ENCODE peak calls at places on chromosomes 12 and 14, in five cellular contexts. D is activated CD4-positive, alpha-beta T cell treated with anti-CD3 and anti-CD28 coated beads, Interleukin-2, amount 50 U/mL, for 4 hours; I is epithelial cell of esophagus; E is HTR-8/SVneo; W is stromal cell of bone marrow. T is an unnamed sample.

GRCh38 chr12:50224026-50224692 is 57.0 kb upstream of the CERS5 start:
- DNase-seq in D (peak), I (peak), E (peak), W (no peak), T (peak)

GRCh38 chr14:95157987-95158712 is 821 bp upstream of the DICER1 start:
- DNase-seq in D (peak), I (no peak), E (no peak), W (no peak), T (no peak)

GRCh38 chr12:117143008-117143532 is 43.9 kb upstream of the TESC start:
- DNase-seq in D (no peak), I (peak), E (peak), W (no peak), T (no peak)

GRCh38 chr14:104659764-104660523 is 29.5 kb upstream of the INF2 start:
- DNase-seq in D (no peak), I (no peak), E (no peak), W (no peak), T (no peak)

GRCh38 chr14:104352493-104353220 is 214.3 kb downstream of the KIF26A start:
- DNase-seq in D (no peak), I (no peak), E (no peak), W (no peak), T (no peak)

GRCh38 chr14:71668942-71669341 is 263.3 kb upstream of the RGS6 start:
- DNase-seq in D (no peak), I (no peak), E (no peak), W (no peak), T (no peak)

GRCh38 chr12:80912906-80913769 is 24.6 kb downstream of the LIN7A start:
- DNase-seq in D (no peak), I (peak), E (no peak), W (no peak), T (no peak)

GRCh38 chr14:77053046-77053841 is 24.7 kb upstream of the IRF2BPL start:
- DNase-seq in D (peak), I (peak), E (peak), W (no peak), T (peak)

GRCh38 chr14:43528321-43528720 is 978.8 kb downstream of the FSCB start:
- DNase-seq in D (no peak), I (no peak), E (no peak), W (no peak), T (no peak)

GRCh38 chr14:75126121-75126544 is 715 bp downstream of the NEK9 start:
- DNase-seq in D (no peak), I (no peak), E (no peak), W (no peak), T (no peak)

GRCh38 chr14:58626441-58626840 is 11.3 kb upstream of the DACT1 start:
- DNase-seq in D (no peak), I (no peak), E (no peak), W (peak), T (no peak)

GRCh38 chr14:92677087-92677668 is 71.2 kb downstream of the LGMN start:
- DNase-seq in D (no peak), I (no peak), E (no peak), W (no peak), T (no peak)

GRCh38 chr14:105201928-105202513 is 20.9 kb upstream of the NUDT14 start:
- DNase-seq in D (no peak), I (no peak), E (no peak), W (no peak), T (no peak)

GRCh38 chr12:100901266-100901665 is 106.7 kb downstream of the ANO4 start:
- DNase-seq in D (no peak), I (no peak), E (no peak), W (no peak), T (no peak)

GRCh38 chr12:47080725-47081502 is 1.2 kb upstream of the AMIGO2 start:
- DNase-seq in D (peak), I (peak), E (no peak), W (no peak), T (peak)

GRCh38 chr14:69997849-69998248 is 118.6 kb downstream of the SMOC1 start:
- DNase-seq in D (no peak), I (peak), E (peak), W (peak), T (no peak)

GRCh38 chr12:56115329-56115728 is 1.1 kb upstream of the RPL41 start:
- DNase-seq in D (no peak), I (peak), E (no peak), W (no peak), T (no peak)

GRCh38 chr12:53532026-53532425 is 24.7 kb upstream of the NPFF start:
- DNase-seq in D (no peak), I (no peak), E (no peak), W (no peak), T (no peak)

GRCh38 chr12:8544295-8544694 is 3.6 kb upstream of the CLEC4E start:
- DNase-seq in D (peak), I (peak), E (peak), W (peak), T (peak)

GRCh38 chr12:88663001-88663400 is 82.7 kb upstream of the KITLG start:
- DNase-seq in D (no peak), I (peak), E (no peak), W (no peak), T (no peak)

GRCh38 chr14:67950386-67950785 is 130.8 kb downstream of the RAD51B start:
- DNase-seq in D (no peak), I (no peak), E (no peak), W (no peak), T (no peak)

GRCh38 chr14:77542349-77543239 is 44.0 kb upstream of the ISM2 start:
- DNase-seq in D (no peak), I (no peak), E (no peak), W (no peak), T (no peak)

GRCh38 chr12:63935361-63935760 is 90.9 kb downstream of the SRGAP1 start:
- DNase-seq in D (no peak), I (no peak), E (no peak), W (no peak), T (no peak)

T was measured in activated T-helper 9 cell treated with anti-CD3 and anti-CD28 coated beads, Interleukin-2, amount 50 U/mL, for 16 hours.